ENCODE peak calls at places on chromosomes 6 and 20, in five cellular contexts. T is A549, B is GM12878, U is stomach, Z is K562. W is an unnamed sample.

GRCh38 chr6:109944448-109944847 is 33.7 kb upstream of the GPR6 start:
- DNase-seq in Z (no peak), U (no peak), B (no peak), T (no peak), W (no peak)

GRCh38 chr20:41009960-41010359 is 18.7 kb upstream of the TOP1 start:
- DNase-seq in T (no peak), B (no peak), Z (no peak), U (no peak), W (no peak)

GRCh38 chr6:157761331-157761921 is 61.6 kb upstream of the SNX9 start:
- DNase-seq in T (no peak), U (no peak), Z (no peak), B (peak), W (no peak)

GRCh38 chr6:118249680-118250079 is 298.4 kb upstream of the PLN start:
- DNase-seq in T (no peak), Z (no peak), B (no peak), U (no peak), W (no peak)

GRCh38 chr6:3283241-3283640 is 24.5 kb downstream of the PSMG4 start:
- DNase-seq in T (no peak), U (no peak), Z (no peak), B (no peak), W (peak)

GRCh38 chr6:105651969-105652368 is 249.1 kb upstream of the PREP start:
- DNase-seq in U (no peak), B (no peak), T (no peak), Z (no peak), W (no peak)

GRCh38 chr20:56373942-56374341 is 15.2 kb downstream of the FAM210B start:
- DNase-seq in Z (no peak), U (no peak), B (no peak), T (peak), W (no peak)

GRCh38 chr20:17896247-17896723 is 72.3 kb downstream of the SNX5 start:
- DNase-seq in B (no peak), U (no peak), Z (no peak), T (no peak), W (no peak)

GRCh38 chr6:97630592-97630991 is 347.6 kb upstream of the MMS22L start:
- DNase-seq in B (no peak), U (no peak), Z (no peak), T (no peak), W (no peak)

GRCh38 chr6:27617046-27617687 is 144.3 kb upstream of the ZNF184 start:
- DNase-seq in T (no peak), B (no peak), U (no peak), Z (no peak), W (no peak)

GRCh38 chr6:163707385-163708355 is 293.2 kb downstream of the QKI start:
- DNase-seq in B (no peak), T (no peak), U (no peak), Z (no peak), W (no peak)

GRCh38 chr6:148830614-148831013 is 83.8 kb downstream of the UST start:
- DNase-seq in Z (no peak), U (no peak), B (no peak), T (no peak), W (no peak)

GRCh38 chr20:20637998-20638397 is 74.4 kb downstream of the RALGAPA2 start:
- DNase-seq in B (no peak), Z (no peak), T (no peak), U (no peak), W (no peak)

GRCh38 chr6:136616527-136616926 is 66.3 kb upstream of the MAP7 start:
- DNase-seq in B (no peak), T (no peak), Z (no peak), U (no peak), W (no peak)

GRCh38 chr6:136066005-136066404 is 184.1 kb downstream of the MTFR2 start:
- DNase-seq in T (no peak), U (no peak), B (no peak), Z (no peak), W (no peak)

GRCh38 chr20:49890651-49891361 is 24.5 kb downstream of the SPATA2 start:
- DNase-seq in Z (no peak), B (no peak), T (no peak), U (no peak), W (no peak)

GRCh38 chr6:130788954-130789353 is 38.3 kb upstream of the SMLR1 start:
- DNase-seq in B (no peak), Z (no peak), T (peak), U (no peak), W (no peak)

GRCh38 chr6:106134906-106135634 is 48.9 kb downstream of the PRDM1 start:
- DNase-seq in B (no peak), U (no peak), Z (peak), T (peak), W (no peak)

GRCh38 chr6:164185342-164185920 is 770.9 kb downstream of the QKI start:
- DNase-seq in T (no peak), B (no peak), Z (no peak), U (no peak), W (no peak)

GRCh38 chr6:89972024-89972381 is 77.7 kb downstream of the GJA10 start:
- DNase-seq in B (no peak), U (no peak), T (no peak), Z (no peak), W (no peak)
- H3K4me3 ChIP-seq in B (no peak), U (no peak), T (no peak), Z (no peak), W (no peak)

DNA sequence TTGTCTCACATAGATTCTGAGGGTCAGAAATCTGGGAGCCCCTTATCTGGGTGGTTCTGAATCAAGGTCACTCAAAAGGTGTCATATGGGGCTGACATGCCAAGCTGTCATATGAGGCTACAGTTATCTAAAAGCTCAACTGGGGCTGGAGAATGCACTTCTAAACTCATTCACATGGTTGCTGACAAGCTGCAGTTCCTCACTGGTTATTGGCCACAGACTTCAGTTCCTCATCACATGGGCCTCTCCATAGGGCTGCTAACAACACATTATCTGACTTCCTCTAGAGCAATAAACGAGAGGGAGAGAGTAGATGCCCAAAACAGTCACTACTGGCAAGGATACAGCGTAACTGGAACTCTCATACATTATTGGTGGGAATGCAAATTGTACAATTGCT is 7.4 kb upstream of the CGA start:
- DNase-seq in B (no peak), Z (no peak), T (no peak), U (no peak), W (no peak)
- TF ChIP-seq EP300 in B (no peak), Z (no peak), T (no peak), U (no peak), W (no peak)

DNA sequence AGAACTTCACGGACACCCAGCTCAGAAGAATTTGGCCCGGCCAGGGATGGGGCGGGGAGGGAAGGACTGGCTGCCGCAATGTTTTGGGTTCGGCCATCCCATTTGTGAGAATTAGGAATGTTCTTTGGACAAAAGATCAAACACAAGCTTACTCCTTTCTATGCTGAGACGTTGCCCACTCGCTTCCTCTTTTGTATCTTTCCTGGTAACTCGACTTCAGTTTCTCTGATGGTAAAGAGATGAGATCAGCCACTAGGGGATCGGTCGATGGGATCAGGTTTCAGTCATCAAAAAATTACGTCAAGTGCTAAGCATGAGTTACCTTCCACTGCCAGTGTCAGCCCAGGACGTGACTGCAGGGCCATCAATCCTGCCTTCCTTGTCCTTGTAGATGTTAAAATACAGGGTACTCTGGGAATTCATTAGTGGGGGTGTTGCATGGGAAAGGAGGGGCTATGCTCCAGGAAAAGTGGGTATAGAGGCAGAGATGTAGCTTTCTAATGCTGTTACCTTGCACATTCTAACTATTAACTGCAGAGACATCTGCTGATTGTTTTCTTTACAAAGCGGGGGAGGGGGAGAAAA is 190.2 kb downstream of the TSHZ2 start:
- DNase-seq in Z (peak), B (no peak), U (no peak), T (peak), W (peak)
- H3K4me3 ChIP-seq in Z (peak), B (no peak), U (no peak), T (no peak), W (no peak)

GRCh38 chr6:56370591-56371198 is 123.3 kb upstream of the COL21A1 start:
- DNase-seq in U (no peak), T (peak), B (peak), Z (no peak), W (no peak)
- TF ChIP-seq EP300 in U (no peak), T (no peak), B (peak), Z (no peak), W (no peak)

GRCh38 chr20:57397693-57398108 is 6.5 kb downstream of the RBM38 start:
- DNase-seq in U (peak), Z (no peak), B (no peak), T (no peak), W (no peak)
- H3K4me3 ChIP-seq in U (no peak), Z (no peak), B (peak), T (no peak), W (no peak)

GRCh38 chr6:30616811-30617564 is at the start of gene PPP1R10:
- DNase-seq in T (peak), B (peak), Z (peak), U (peak), W (peak)
- TF ChIP-seq EP300 in T (no peak), B (no peak), Z (peak), U (no peak), W (no peak)

GRCh38 chr6:149834513-149835481 is 29.4 kb downstream of the LRP11 start:
- DNase-seq in Z (peak), B (no peak), U (peak), T (peak), W (no peak)

GRCh38 chr6:149830731-149831379 is 33.3 kb downstream of the LRP11 start:
- DNase-seq in U (no peak), Z (no peak), B (no peak), T (no peak), W (no peak)

GRCh38 chr6:149833651-149834050 is 30.5 kb downstream of the LRP11 start:
- DNase-seq in U (no peak), B (no peak), T (no peak), Z (no peak), W (no peak)

DNA sequence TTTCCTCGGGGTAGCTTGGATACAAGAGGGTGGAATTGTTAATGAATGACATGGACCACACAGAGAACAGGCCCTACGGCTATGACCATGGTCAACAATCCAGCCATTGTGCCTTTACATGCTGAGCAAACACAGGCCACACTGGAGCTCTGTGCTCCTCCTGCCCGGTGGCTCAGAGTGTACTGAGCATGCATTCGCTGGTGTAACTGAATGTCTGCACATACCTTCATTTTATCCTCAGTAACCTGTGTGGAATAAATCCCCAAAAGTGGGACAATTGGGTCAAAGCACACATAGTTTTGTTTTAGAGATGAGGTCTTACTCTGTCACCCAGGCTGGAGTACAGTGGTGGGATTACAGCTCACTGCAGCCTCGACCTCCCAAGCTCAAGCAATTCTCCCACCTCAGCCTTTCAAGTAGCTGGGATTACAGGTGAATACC is 32.8 kb downstream of the LRP11 start:
- DNase-seq in U (no peak), B (no peak), Z (no peak), T (no peak), W (no peak)
- H3K4me3 ChIP-seq in U (no peak), B (no peak), Z (no peak), T (no peak), W (no peak)

DNA sequence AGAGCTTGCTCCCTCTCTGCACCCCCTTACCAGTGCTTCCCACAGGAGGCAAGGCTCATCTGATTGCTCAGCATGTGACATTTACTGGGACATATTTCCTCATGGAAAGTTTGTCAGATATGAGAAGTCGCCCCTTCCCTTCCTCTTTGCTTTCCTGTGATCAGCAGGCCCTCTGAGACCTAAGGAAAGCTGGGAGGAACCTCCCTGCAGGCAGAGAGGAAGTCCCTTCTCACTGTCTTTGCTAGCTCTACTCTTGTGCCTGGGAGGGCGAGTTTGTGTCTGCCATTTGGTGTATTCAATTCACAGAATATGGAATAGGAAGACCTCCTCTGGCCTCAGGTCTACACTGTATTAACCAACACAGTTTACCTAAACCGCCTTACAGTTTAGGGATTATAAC is 283.7 kb downstream of the ALDH8A1 start:
- DNase-seq in U (no peak), Z (no peak), T (no peak), B (no peak), W (no peak)
- TF ChIP-seq EP300 in U (no peak), Z (no peak), T (no peak), B (no peak), W (no peak)

W was measured in suprapubic skin.